ENCODE peak calls at places on chromosome 11, in eight cellular contexts. A is osteoblast, J is mammary epithelial cell, X is SJSA1, V is psoas muscle, N is heart right ventricle, D is ovary, E is kidney epithelial cell. Y is an unnamed sample.
A peak's percentile ranks its signal among the peaks of the same experiment; 100 is the strongest.

GRCh38 chr11:26087095-26087935 is 244.6 kb upstream of the ANO3 start:
- DNase-seq in X (no peak), E (no peak), J (no peak), N (no peak), V (no peak), A (no peak), D (no peak), Y (no peak)

GRCh38 chr11:86041975-86042378 is 26.9 kb downstream of the PICALM start:
- DNase-seq in J (peak; percentile 76), E (peak; percentile 73), A (peak; percentile 23), X (peak; percentile 83), N (peak; percentile 89), D (peak; percentile 63), V (no peak), Y (peak; percentile 60)

GRCh38 chr11:75004215-75004614 is 15.5 kb downstream of the NEU3 start:
- DNase-seq in A (no peak), X (no peak), V (no peak), E (no peak), D (no peak), N (no peak), J (no peak), Y (no peak)

GRCh38 chr11:15893080-15893492 is 463.3 kb downstream of the SOX6 start:
- DNase-seq in E (peak; percentile 31), N (no peak), J (peak; percentile 6), X (peak; percentile 93), V (no peak), A (no peak), D (no peak), Y (peak; percentile 60)

GRCh38 chr11:117618273-117618672 is 178.7 kb downstream of the DSCAML1 start:
- DNase-seq in D (no peak), V (no peak), A (no peak), X (no peak), N (no peak), E (no peak), J (no peak), Y (no peak)

GRCh38 chr11:74678041-74678440 is 53.2 kb downstream of the CHRDL2 start:
- DNase-seq in J (no peak), V (no peak), N (no peak), X (no peak), A (no peak), E (no peak), D (no peak), Y (no peak)

GRCh38 chr11:129021295-129021694 is 78.6 kb upstream of the TP53AIP1 start:
- DNase-seq in A (no peak), D (no peak), V (no peak), J (no peak), X (no peak), E (no peak), N (no peak), Y (no peak)

GRCh38 chr11:44633641-44634040 is 68.2 kb downstream of the CD82 start:
- DNase-seq in A (peak; percentile 64), N (no peak), E (no peak), J (no peak), V (no peak), D (no peak), X (no peak), Y (no peak)

GRCh38 chr11:116613201-116613910 is 159.4 kb downstream of the BUD13 start:
- DNase-seq in D (no peak), A (no peak), X (no peak), E (no peak), N (no peak), V (no peak), J (no peak), Y (no peak)

GRCh38 chr11:34585870-34586654 is 34.8 kb upstream of the EHF start:
- DNase-seq in X (peak; percentile 53), J (peak; percentile 55), D (no peak), E (no peak), N (no peak), A (no peak), V (no peak), Y (no peak)

GRCh38 chr11:5887172-5887571 is 5.8 kb upstream of the OR52E5 start:
- DNase-seq in J (no peak), V (no peak), N (no peak), X (no peak), E (no peak), D (no peak), A (no peak), Y (no peak)

GRCh38 chr11:5892908-5893307 is at the start of gene OR52E5:
- DNase-seq in N (no peak), A (no peak), V (no peak), E (no peak), J (no peak), D (no peak), X (no peak), Y (no peak)

GRCh38 chr11:5891216-5891800 is 1.7 kb upstream of the OR52E5 start:
- DNase-seq in V (no peak), A (no peak), D (no peak), J (peak; percentile 6), X (no peak), N (no peak), E (no peak), Y (no peak)
- H3K27me3 ChIP-seq in V (no peaks in the 10 kb centered on the region), A (no peaks in the 10 kb centered on the region), D (no peaks in the 10 kb centered on the region), J (no peaks in the 10 kb centered on the region), X (no peaks in the 10 kb centered on the region), N (no peaks in the 10 kb centered on the region), E (no peaks in the 10 kb centered on the region), Y (no peaks in the 10 kb centered on the region)

DNA sequence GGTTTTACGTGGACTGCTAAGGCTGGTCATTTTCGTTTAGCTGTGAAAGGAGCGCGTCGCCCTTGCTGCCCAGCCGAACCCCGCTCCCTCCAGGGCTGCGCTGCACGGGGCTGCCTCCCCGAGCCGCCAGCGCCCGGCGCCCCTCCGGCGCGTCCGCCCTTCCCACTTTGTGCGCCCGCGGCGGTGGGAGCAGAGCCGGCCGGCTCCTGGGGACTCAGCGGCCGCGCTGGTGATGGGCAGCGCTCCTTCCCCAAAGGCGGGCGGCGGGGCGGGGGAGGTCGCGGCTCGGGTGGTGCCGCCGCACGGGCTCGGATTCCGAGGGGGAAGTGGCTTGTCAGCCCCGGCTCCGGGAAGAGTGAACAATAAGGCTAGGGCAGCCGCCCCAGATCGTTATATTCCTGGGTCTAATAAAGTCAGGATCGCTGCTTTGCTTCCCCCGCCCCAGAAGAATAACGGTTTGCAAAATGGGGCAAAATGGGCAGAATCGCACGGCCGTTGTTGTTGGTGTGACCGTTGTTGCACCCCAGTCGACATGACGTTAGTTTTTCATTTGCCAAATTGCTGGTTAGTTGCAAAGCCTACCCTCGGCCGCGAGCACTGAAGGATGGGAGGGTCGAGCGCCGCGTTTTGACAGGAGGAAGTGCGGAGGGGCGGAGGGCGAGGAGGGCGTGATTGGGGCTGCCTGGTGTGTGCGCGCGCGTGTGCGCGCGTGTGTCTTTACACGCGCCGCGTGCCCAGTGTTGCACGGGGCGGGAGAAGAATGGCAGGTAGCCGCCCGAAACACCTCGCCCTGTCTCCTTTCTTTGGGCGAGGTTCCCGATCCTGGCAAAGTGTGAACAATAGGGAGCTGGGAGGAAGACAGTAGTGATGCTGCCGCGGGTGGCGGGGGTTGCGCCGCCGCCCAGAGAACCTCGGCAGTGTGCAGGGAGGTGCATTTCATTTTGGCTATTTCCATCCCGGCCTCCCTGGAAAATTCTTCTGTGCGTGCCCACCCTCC is 829 bp downstream of the NCAM1 start:
- DNase-seq in N (peak; percentile 10), X (peak; percentile 41), V (peak; percentile 21), E (no peak), J (no peak), D (peak; percentile 38), A (peak; percentile 69), Y (no peak)
- H3K4me3 ChIP-seq in N (peak overlapping the region; percentile 69), X (peak overlapping the region; percentile 63), V (peak overlapping the region; percentile 65), E (peak overlapping the region; percentile 42), J (peak overlapping the region; percentile 38), D (peak overlapping the region; percentile 62), A (peak overlapping the region; percentile 59), Y (peak overlapping the region; percentile 39)

GRCh38 chr11:46345881-46346484 is 1.3 kb upstream of the DGKZ start:
- DNase-seq in N (no peak), J (peak; percentile 43), A (peak; percentile 81), V (no peak), D (no peak), X (no peak), E (no peak), Y (no peak)

GRCh38 chr11:46342237-46342636 is 5.0 kb upstream of the DGKZ start:
- DNase-seq in A (peak; percentile 53), D (no peak), N (no peak), V (no peak), X (no peak), E (no peak), J (no peak), Y (no peak)

GRCh38 chr11:46341454-46341853 is 5.8 kb upstream of the DGKZ start:
- DNase-seq in J (no peak), X (no peak), E (no peak), V (no peak), N (no peak), A (peak; percentile 34), D (no peak), Y (no peak)

GRCh38 chr11:46345131-46345597 is 2.1 kb upstream of the DGKZ start:
- DNase-seq in J (peak; percentile 86), E (no peak), X (no peak), A (peak; percentile 34), D (no peak), N (peak; percentile 77), V (no peak), Y (no peak)

DNA sequence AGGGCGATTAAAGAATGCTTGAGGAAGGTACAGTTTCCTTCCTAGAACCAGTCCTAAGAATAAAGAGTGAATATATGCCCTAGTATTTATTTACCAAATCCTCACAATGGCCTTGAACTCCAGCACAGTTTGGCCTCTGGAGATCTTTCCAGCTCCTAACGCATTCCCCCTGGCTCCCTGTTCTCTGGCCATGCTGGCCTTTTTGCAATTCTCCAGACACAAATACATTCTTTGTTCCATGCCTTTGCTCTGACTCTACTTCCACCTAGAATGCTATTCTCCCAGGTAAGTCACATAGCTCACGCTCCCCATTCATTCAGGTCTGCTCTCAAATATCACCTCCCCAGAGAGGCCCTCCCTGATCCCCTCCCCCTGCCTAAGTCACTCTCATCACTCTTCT is 3.7 kb upstream of the DGKZ start:
- DNase-seq in N (no peak), X (no peak), D (no peak), V (no peak), E (no peak), A (no peak), J (no peak), Y (no peak)
- H3K27me3 ChIP-seq in N (no peaks in the 10 kb centered on the region), X (no peaks in the 10 kb centered on the region), D (no peaks in the 10 kb centered on the region), V (no peaks in the 10 kb centered on the region), E (peaks cover 3% of the 10 kb centered on the region), A (peaks cover 18% of the 10 kb centered on the region), J (no peaks in the 10 kb centered on the region), Y (no peaks in the 10 kb centered on the region)

GRCh38 chr11:563812-564578 is 3.2 kb downstream of the RASSF7 start:
- DNase-seq in X (no peak), V (no peak), D (peak; percentile 37), A (peak; percentile 89), N (no peak), J (no peak), E (no peak), Y (no peak)

GRCh38 chr11:560305-561147 is at the start of the genes LMNTD2 and RASSF7:
- DNase-seq in D (peak; percentile 93), V (peak; percentile 91), A (peak; percentile 100), N (peak; percentile 90), E (no peak), J (peak; percentile 85), X (peak; percentile 36), Y (no peak)

GRCh38 chr11:563066-563811 is 2.5 kb downstream of the RASSF7 start:
- DNase-seq in X (no peak), A (peak; percentile 83), N (no peak), J (no peak), D (peak; percentile 24), V (no peak), E (no peak), Y (no peak)

GRCh38 chr11:561148-562003 is 606 bp downstream of the RASSF7 start:
- DNase-seq in N (no peak), V (no peak), E (peak; percentile 67), X (no peak), J (peak; percentile 68), D (peak; percentile 46), A (peak; percentile 92), Y (no peak)

GRCh38 chr11:562046-562645 is 1.4 kb downstream of the RASSF7 start:
- DNase-seq in X (no peak), E (no peak), D (peak; percentile 46), N (no peak), V (no peak), A (no peak), J (no peak), Y (no peak)
- H3K4me3 ChIP-seq in X (no peak overlapping the region), E (peak overlapping the region; percentile 71), D (no peak overlapping the region), N (no peak overlapping the region), V (no peak overlapping the region), A (no peak overlapping the region), J (peak overlapping the region; percentile 55), Y (peak overlapping the region; percentile 60)

Y was measured in BJ.